ENCODE peak calls at places on chromosome 1, in five cellular contexts. One of them, this sample, is unnamed.

GRCh38 chr1:64759968-64760367 is 15.1 kb downstream of the RAVER2 start:
- DNase-seq in aorta: no peak
- DNase-seq in naive thymus-derived CD4-positive, alpha-beta T cell: no peak
- DNase-seq in activated CD8-positive, alpha-beta memory T cell treated with anti-CD3 and anti-CD28 coated beads for 1 hour: no peak
- DNase-seq in cardiac fibroblast: no peak
- DNase-seq in this sample: no peak

GRCh38 chr1:208107817-208108608 is 136.2 kb downstream of the PLXNA2 start:
- DNase-seq in aorta: no peak
- DNase-seq in naive thymus-derived CD4-positive, alpha-beta T cell: no peak
- DNase-seq in activated CD8-positive, alpha-beta memory T cell treated with anti-CD3 and anti-CD28 coated beads for 1 hour: no peak
- DNase-seq in cardiac fibroblast: peak; percentile 79
- DNase-seq in this sample: no peak

GRCh38 chr1:101388904-101389546 is 152.2 kb downstream of the S1PR1 start:
- DNase-seq in aorta: no peak
- DNase-seq in naive thymus-derived CD4-positive, alpha-beta T cell: no peak
- DNase-seq in activated CD8-positive, alpha-beta memory T cell treated with anti-CD3 and anti-CD28 coated beads for 1 hour: no peak
- DNase-seq in cardiac fibroblast: peak; percentile 5
- DNase-seq in this sample: no peak

GRCh38 chr1:163537809-163538208 is 216.1 kb downstream of the NUF2 start:
- DNase-seq in aorta: no peak
- DNase-seq in naive thymus-derived CD4-positive, alpha-beta T cell: no peak
- DNase-seq in activated CD8-positive, alpha-beta memory T cell treated with anti-CD3 and anti-CD28 coated beads for 1 hour: no peak
- DNase-seq in cardiac fibroblast: no peak
- DNase-seq in this sample: no peak

GRCh38 chr1:29713857-29714256 is 477.5 kb downstream of the PTPRU start:
- DNase-seq in aorta: no peak
- DNase-seq in naive thymus-derived CD4-positive, alpha-beta T cell: no peak
- DNase-seq in activated CD8-positive, alpha-beta memory T cell treated with anti-CD3 and anti-CD28 coated beads for 1 hour: no peak
- DNase-seq in cardiac fibroblast: peak; percentile 24
- DNase-seq in this sample: no peak

GRCh38 chr1:95408506-95409136 is 174.6 kb downstream of the RWDD3 start:
- DNase-seq in aorta: no peak
- DNase-seq in naive thymus-derived CD4-positive, alpha-beta T cell: no peak
- DNase-seq in activated CD8-positive, alpha-beta memory T cell treated with anti-CD3 and anti-CD28 coated beads for 1 hour: no peak
- DNase-seq in cardiac fibroblast: no peak
- DNase-seq in this sample: no peak

GRCh38 chr1:152347116-152347728 is 12.6 kb downstream of the FLG2 start:
- DNase-seq in aorta: no peak
- DNase-seq in naive thymus-derived CD4-positive, alpha-beta T cell: peak; percentile 59
- DNase-seq in activated CD8-positive, alpha-beta memory T cell treated with anti-CD3 and anti-CD28 coated beads for 1 hour: no peak
- DNase-seq in cardiac fibroblast: peak; percentile 69
- DNase-seq in this sample: no peak

GRCh38 chr1:8259498-8260290 is 58.2 kb upstream of the SLC45A1 start:
- DNase-seq in aorta: no peak
- DNase-seq in naive thymus-derived CD4-positive, alpha-beta T cell: no peak
- DNase-seq in activated CD8-positive, alpha-beta memory T cell treated with anti-CD3 and anti-CD28 coated beads for 1 hour: no peak
- DNase-seq in cardiac fibroblast: peak; percentile 72
- DNase-seq in this sample: no peak

GRCh38 chr1:224069138-224069537 is 44.8 kb upstream of the FBXO28 start:
- DNase-seq in aorta: no peak
- DNase-seq in naive thymus-derived CD4-positive, alpha-beta T cell: no peak
- DNase-seq in activated CD8-positive, alpha-beta memory T cell treated with anti-CD3 and anti-CD28 coated beads for 1 hour: no peak
- DNase-seq in cardiac fibroblast: no peak
- DNase-seq in this sample: no peak

GRCh38 chr1:40711465-40712404 is 20.2 kb downstream of the NFYC start:
- DNase-seq in aorta: no peak
- DNase-seq in naive thymus-derived CD4-positive, alpha-beta T cell: no peak
- DNase-seq in activated CD8-positive, alpha-beta memory T cell treated with anti-CD3 and anti-CD28 coated beads for 1 hour: no peak
- DNase-seq in cardiac fibroblast: peak; percentile 49
- DNase-seq in this sample: no peak

GRCh38 chr1:3456964-3457909 is 2.8 kb downstream of the ARHGEF16 start:
- DNase-seq in aorta: peak; percentile 34
- DNase-seq in naive thymus-derived CD4-positive, alpha-beta T cell: no peak
- DNase-seq in activated CD8-positive, alpha-beta memory T cell treated with anti-CD3 and anti-CD28 coated beads for 1 hour: no peak
- DNase-seq in cardiac fibroblast: no peak
- DNase-seq in this sample: no peak

GRCh38 chr1:216785760-216786159 is 62.5 kb upstream of the ESRRG start:
- DNase-seq in aorta: no peak
- DNase-seq in naive thymus-derived CD4-positive, alpha-beta T cell: no peak
- DNase-seq in activated CD8-positive, alpha-beta memory T cell treated with anti-CD3 and anti-CD28 coated beads for 1 hour: no peak
- DNase-seq in cardiac fibroblast: no peak
- DNase-seq in this sample: no peak

GRCh38 chr1:171984850-171985485 is 143.7 kb downstream of the DNM3 start:
- DNase-seq in aorta: no peak
- DNase-seq in naive thymus-derived CD4-positive, alpha-beta T cell: peak; percentile 53
- DNase-seq in activated CD8-positive, alpha-beta memory T cell treated with anti-CD3 and anti-CD28 coated beads for 1 hour: no peak
- DNase-seq in cardiac fibroblast: peak; percentile 57
- DNase-seq in this sample: no peak

GRCh38 chr1:213666113-213666512 is 321.7 kb upstream of the PROX1 start:
- DNase-seq in aorta: no peak
- DNase-seq in naive thymus-derived CD4-positive, alpha-beta T cell: no peak
- DNase-seq in activated CD8-positive, alpha-beta memory T cell treated with anti-CD3 and anti-CD28 coated beads for 1 hour: no peak
- DNase-seq in cardiac fibroblast: no peak
- DNase-seq in this sample: no peak

GRCh38 chr1:238951809-238952208 is 434.6 kb upstream of the CHRM3 start:
- DNase-seq in aorta: no peak
- DNase-seq in naive thymus-derived CD4-positive, alpha-beta T cell: no peak
- DNase-seq in activated CD8-positive, alpha-beta memory T cell treated with anti-CD3 and anti-CD28 coated beads for 1 hour: no peak
- DNase-seq in cardiac fibroblast: peak; percentile 40
- DNase-seq in this sample: no peak

GRCh38 chr1:205392650-205393049 is 29.2 kb downstream of the LEMD1 start:
- DNase-seq in aorta: no peak
- DNase-seq in naive thymus-derived CD4-positive, alpha-beta T cell: no peak
- DNase-seq in activated CD8-positive, alpha-beta memory T cell treated with anti-CD3 and anti-CD28 coated beads for 1 hour: no peak
- DNase-seq in cardiac fibroblast: no peak
- DNase-seq in this sample: no peak

GRCh38 chr1:81470250-81470649 is 330.5 kb upstream of the ADGRL2 start:
- DNase-seq in aorta: no peak
- DNase-seq in naive thymus-derived CD4-positive, alpha-beta T cell: no peak
- DNase-seq in activated CD8-positive, alpha-beta memory T cell treated with anti-CD3 and anti-CD28 coated beads for 1 hour: no peak
- DNase-seq in cardiac fibroblast: no peak
- DNase-seq in this sample: no peak

GRCh38 chr1:24189528-24189927 is 2.4 kb upstream of the IFNLR1 start:
- DNase-seq in aorta: no peak
- DNase-seq in naive thymus-derived CD4-positive, alpha-beta T cell: no peak
- DNase-seq in activated CD8-positive, alpha-beta memory T cell treated with anti-CD3 and anti-CD28 coated beads for 1 hour: no peak
- DNase-seq in cardiac fibroblast: no peak
- DNase-seq in this sample: no peak

GRCh38 chr1:246726255-246726679 is 2.1 kb downstream of the SCCPDH start:
- DNase-seq in aorta: no peak
- DNase-seq in naive thymus-derived CD4-positive, alpha-beta T cell: no peak
- DNase-seq in activated CD8-positive, alpha-beta memory T cell treated with anti-CD3 and anti-CD28 coated beads for 1 hour: no peak
- DNase-seq in cardiac fibroblast: peak; percentile 44
- DNase-seq in this sample: no peak

GRCh38 chr1:172529304-172529703 is 3.6 kb upstream of the SUCO start:
- DNase-seq in aorta: no peak
- DNase-seq in naive thymus-derived CD4-positive, alpha-beta T cell: no peak
- DNase-seq in activated CD8-positive, alpha-beta memory T cell treated with anti-CD3 and anti-CD28 coated beads for 1 hour: no peak
- DNase-seq in cardiac fibroblast: no peak
- DNase-seq in this sample: no peak

GRCh38 chr1:58781541-58782307 is 2.1 kb downstream of the JUN start:
- DNase-seq in aorta: peak; percentile 82
- DNase-seq in naive thymus-derived CD4-positive, alpha-beta T cell: peak; percentile 64
- DNase-seq in activated CD8-positive, alpha-beta memory T cell treated with anti-CD3 and anti-CD28 coated beads for 1 hour: no peak
- DNase-seq in cardiac fibroblast: peak; percentile 86
- DNase-seq in this sample: peak; percentile 38

GRCh38 chr1:79551321-79551720 is 544.8 kb upstream of the ADGRL4 start:
- DNase-seq in aorta: no peak
- DNase-seq in naive thymus-derived CD4-positive, alpha-beta T cell: no peak
- DNase-seq in activated CD8-positive, alpha-beta memory T cell treated with anti-CD3 and anti-CD28 coated beads for 1 hour: no peak
- DNase-seq in cardiac fibroblast: no peak
- DNase-seq in this sample: no peak

GRCh38 chr1:100100202-100100601 is 32.5 kb downstream of the SASS6 start:
- DNase-seq in aorta: no peak
- DNase-seq in naive thymus-derived CD4-positive, alpha-beta T cell: no peak
- DNase-seq in activated CD8-positive, alpha-beta memory T cell treated with anti-CD3 and anti-CD28 coated beads for 1 hour: no peak
- DNase-seq in cardiac fibroblast: peak; percentile 79
- DNase-seq in this sample: no peak

GRCh38 chr1:99645199-99645598 is 714 bp upstream of the PALMD start:
- DNase-seq in aorta: no peak
- DNase-seq in naive thymus-derived CD4-positive, alpha-beta T cell: no peak
- DNase-seq in activated CD8-positive, alpha-beta memory T cell treated with anti-CD3 and anti-CD28 coated beads for 1 hour: no peak
- DNase-seq in cardiac fibroblast: peak; percentile 81
- DNase-seq in this sample: no peak